ENCODE peak calls at places on chromosomes 13 and 19, in five cellular contexts. J is fibroblast of lung, N is hepatocyte, U is GM23248, I is A673. C is an unnamed sample.
A peak's percentile ranks its signal among the peaks of the same experiment; 100 is the strongest.

GRCh38 chr19:33436360-33437345 is 63.1 kb downstream of the CEBPG start:
- DNase-seq in U (no peak), J (no peak), I (no peak), N (no peak), C (no peak)

GRCh38 chr13:28540612-28541011 is 45.7 kb upstream of the FLT1 start:
- DNase-seq in N (no peak), J (no peak), U (no peak), I (no peak), C (no peak)

GRCh38 chr13:97976551-97977375 is 23.3 kb downstream of the IPO5 start:
- DNase-seq in U (peak; percentile 76), N (peak; percentile 68), J (no peak), I (peak; percentile 45), C (peak; percentile 35)

GRCh38 chr19:48218964-48219363 is 36.7 kb downstream of the CARD8 start:
- DNase-seq in N (no peak), U (no peak), I (peak; percentile 64), J (no peak), C (no peak)

GRCh38 chr13:30690282-30691188 is 44.8 kb upstream of the ALOX5AP start:
- DNase-seq in I (peak; percentile 14), J (peak; percentile 98), U (peak; percentile 96), N (peak; percentile 75), C (peak; percentile 72)

GRCh38 chr19:48103922-48104321 is 6.7 kb downstream of the PLA2G4C start:
- DNase-seq in U (no peak), N (no peak), I (no peak), J (no peak), C (no peak)

GRCh38 chr13:27437126-27437525 is 12.7 kb downstream of the GTF3A start:
- DNase-seq in N (no peak), I (no peak), J (no peak), U (no peak), C (no peak)

GRCh38 chr19:40466219-40467006 is at the start of gene SPTBN4:
- DNase-seq in J (no peak), N (peak; percentile 12), U (peak; percentile 11), I (no peak), C (no peak)

GRCh38 chr19:39206122-39206521 is 2.1 kb upstream of the SYCN start:
- DNase-seq in I (no peak), U (no peak), N (no peak), J (no peak), C (no peak)

GRCh38 chr13:111488466-111489132 is 168.2 kb downstream of the TEX29 start:
- DNase-seq in I (no peak), U (no peak), N (no peak), J (no peak), C (no peak)

GRCh38 chr19:42111384-42111783 is 20.9 kb downstream of the POU2F2 start:
- DNase-seq in N (no peak), J (no peak), I (no peak), U (peak; percentile 76), C (no peak)

GRCh38 chr13:64130600-64130999 is 2715.0 kb upstream of the PCDH20 start:
- DNase-seq in J (no peak), U (no peak), I (no peak), N (no peak), C (no peak)

GRCh38 chr13:23667750-23668149 is 97.5 kb downstream of the TNFRSF19 start:
- DNase-seq in N (no peak), I (no peak), J (no peak), U (no peak), C (no peak)

GRCh38 chr13:38895075-38895474 is 95.6 kb downstream of the STOML3 start:
- DNase-seq in U (no peak), N (no peak), J (no peak), I (no peak), C (no peak)

GRCh38 chr19:13629687-13630357 is 123.5 kb upstream of the CACNA1A start:
- DNase-seq in N (no peak), J (peak; percentile 77), U (peak; percentile 90), I (peak; percentile 54), C (no peak)

GRCh38 chr19:48186541-48186991 is 16.1 kb downstream of the ZSWIM9 start:
- DNase-seq in I (no peak), J (no peak), N (no peak), U (no peak), C (no peak)

GRCh38 chr19:51681286-51681956 is 11.7 kb upstream of the SPACA6 start:
- DNase-seq in J (peak; percentile 45), N (no peak), U (no peak), I (peak; percentile 80), C (no peak)

GRCh38 chr13:23752111-23753001 is 136.8 kb downstream of the MIPEP start:
- DNase-seq in I (no peak), N (no peak), J (peak; percentile 44), U (peak; percentile 23), C (peak; percentile 20)

GRCh38 chr19:17685451-17686026 is 2.6 kb downstream of the UNC13A start:
- DNase-seq in I (no peak), N (no peak), U (no peak), J (no peak), C (no peak)

GRCh38 chr13:98386632-98387031 is 190.3 kb downstream of the STK24 start:
- DNase-seq in N (peak; percentile 45), I (peak; percentile 66), U (no peak), J (no peak), C (no peak)

GRCh38 chr19:49255674-49256073 is 69.3 kb downstream of the SLC6A16 start:
- DNase-seq in J (no peak), U (no peak), N (no peak), I (no peak), C (no peak)
- H3K4me3 ChIP-seq in J (no peak overlapping the region), U (no peak overlapping the region), N (no peak overlapping the region), I (no peak overlapping the region), C (no peak overlapping the region)

GRCh38 chr19:4578552-4579248 is 19.2 kb upstream of the SEMA6B start:
- DNase-seq in U (no peak), I (no peak), N (peak; percentile 13), J (no peak), C (no peak)
- TF ChIP-seq EZH2 in U (no peak), I (no peak), N (no peak), J (no peak), C (no peak)

DNA sequence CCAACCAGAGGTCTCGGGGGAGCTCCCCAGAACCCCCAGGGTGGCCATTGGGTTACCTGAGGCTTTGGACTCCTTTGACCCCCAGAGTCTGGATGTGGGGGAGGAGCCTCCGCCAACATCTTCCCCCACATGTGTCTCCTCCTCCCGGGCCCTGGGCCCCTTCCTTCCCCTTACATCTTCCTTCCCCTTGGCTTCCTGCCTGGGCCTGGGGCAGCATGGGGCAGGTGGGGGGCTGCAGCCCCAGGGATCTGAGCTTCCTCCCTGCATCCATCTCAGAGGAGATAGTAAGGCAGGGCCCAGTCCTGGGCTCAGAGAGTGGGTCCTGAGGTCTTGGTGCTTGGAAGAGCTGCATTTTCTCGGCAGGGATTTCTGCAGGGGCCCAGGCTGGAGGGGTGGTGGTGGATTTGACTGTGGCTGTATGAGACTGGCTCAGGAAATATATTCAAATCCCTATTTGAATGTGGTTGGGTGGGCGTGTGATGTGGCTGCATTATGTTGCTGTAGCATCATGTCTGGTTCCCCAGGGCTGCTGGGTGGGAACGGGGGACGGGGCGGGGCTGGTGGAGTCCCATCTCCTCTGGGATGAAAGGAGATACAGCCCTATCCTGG is 919 bp downstream of the VAV1 start:
- DNase-seq in U (no peak), N (no peak), J (no peak), I (peak; percentile 89), C (peak; percentile 71)
- H3K4me3 ChIP-seq in U (no peak overlapping the region), N (no peak overlapping the region), J (no peak overlapping the region), I (peak overlapping the region; percentile 92), C (peak overlapping the region; percentile 96)

DNA sequence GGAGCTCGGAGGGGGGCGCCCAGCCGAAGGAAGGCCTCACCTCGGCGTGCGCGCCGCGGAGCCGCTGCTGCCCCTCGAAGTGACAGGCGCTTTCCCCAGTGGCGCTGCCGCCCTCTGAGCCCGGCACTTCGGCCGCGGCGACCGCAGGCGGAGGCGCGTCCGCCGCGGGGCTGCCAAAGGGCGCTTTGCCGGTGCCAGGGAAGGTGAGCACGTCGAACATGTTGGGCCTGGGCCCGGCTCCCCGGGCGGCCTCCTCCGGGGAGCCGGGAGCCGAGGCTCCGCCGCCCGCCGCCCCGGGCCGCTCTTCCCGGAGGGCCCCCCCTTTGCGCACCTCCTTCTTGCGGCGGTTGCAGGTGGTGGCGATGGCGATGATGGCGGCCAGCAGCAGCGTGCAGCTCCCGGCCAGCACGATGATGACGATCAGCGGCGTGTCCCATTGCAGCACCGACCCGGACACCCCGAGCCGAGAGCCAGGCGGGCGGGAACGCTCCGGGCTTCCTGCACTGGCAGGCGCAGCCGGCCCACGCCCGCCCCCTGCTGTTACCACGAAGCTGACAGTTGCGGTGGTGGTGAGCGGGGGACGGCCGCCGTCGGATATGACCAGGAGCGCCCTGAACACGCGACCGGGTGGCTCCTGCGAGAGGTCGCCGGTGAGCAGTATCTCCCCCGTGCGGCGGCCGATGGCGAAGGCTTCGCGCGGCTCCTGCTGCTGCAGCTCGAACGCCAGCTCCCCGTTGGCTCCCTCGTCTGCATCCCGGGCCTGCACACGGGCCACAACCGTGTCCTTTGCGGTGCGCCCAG is 2.5 kb downstream of the PCDH8 start:
- DNase-seq in N (peak; percentile 69), U (peak; percentile 21), J (peak; percentile 1), I (peak; percentile 64), C (no peak)
- TF ChIP-seq EZH2 in N (peak; percentile 61), U (no peak), J (no peak), I (no peak), C (no peak)

GRCh38 chr19:1672038-1672768 is 19.8 kb upstream of the TCF3 start:
- DNase-seq in U (peak; percentile 78), I (peak; percentile 70), J (peak; percentile 40), N (peak; percentile 75), C (peak; percentile 65)
- H3K4me3 ChIP-seq in U (peak overlapping the region; percentile 39), I (peak overlapping the region; percentile 43), J (no peak overlapping the region), N (peak overlapping the region; percentile 37), C (peak overlapping the region; percentile 81)

GRCh38 chr13:50130686-50131051 is 115.4 kb downstream of the KCNRG start:
- DNase-seq in N (peak; percentile 22), U (peak; percentile 79), J (peak; percentile 63), I (no peak), C (peak; percentile 17)
- TF ChIP-seq EZH2 in N (no peak), U (no peak), J (no peak), I (no peak), C (no peak)

DNA sequence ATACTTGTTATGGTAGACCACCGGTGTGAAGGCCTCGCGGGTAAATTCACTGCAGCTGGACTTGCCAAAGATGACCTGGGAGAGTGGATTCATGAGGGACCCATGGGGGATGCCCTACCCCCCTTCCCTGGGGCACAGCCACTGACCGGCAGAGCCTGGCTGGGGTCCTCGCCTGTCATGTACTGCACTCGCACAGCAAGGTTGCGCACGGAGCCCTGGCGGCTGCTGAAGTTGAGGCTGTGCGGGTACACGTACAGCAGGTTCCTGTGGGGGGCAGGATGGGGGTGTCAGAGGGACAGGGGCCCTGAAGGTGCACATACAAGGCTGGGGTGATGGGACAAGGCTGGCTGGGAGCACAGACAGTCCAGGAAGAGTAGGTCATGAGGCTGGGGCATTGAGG is 1.4 kb upstream of the ANGPTL8 start:
- DNase-seq in N (no peak), I (no peak), J (no peak), U (no peak), C (no peak)
- H3K4me3 ChIP-seq in N (no peak overlapping the region), I (no peak overlapping the region), J (no peak overlapping the region), U (no peak overlapping the region), C (no peak overlapping the region)